ENCODE peak calls at places on chromosomes 13 and 19, in six cellular contexts. Y is cardiac muscle cell; E is CD8-positive, alpha-beta T cell; R is gastrocnemius medialis; X is fibroblast of lung; M is lower lobe of right lung. Q is an unnamed sample.

GRCh38 chr13:49731766-49732165 is 40.5 kb upstream of the EBPL start:
- DNase-seq in Y (no peak), E (no peak), R (no peak), X (peak), M (no peak), Q (no peak)

GRCh38 chr13:19596960-19597361 is 35.6 kb upstream of the TPTE2 start:
- DNase-seq in Y (no peak), E (no peak), R (no peak), X (peak), M (no peak), Q (peak)

GRCh38 chr19:4077011-4077382 is 10.3 kb upstream of the ZBTB7A start:
- DNase-seq in Y (no peak), E (no peak), R (no peak), X (no peak), M (no peak), Q (no peak)

GRCh38 chr19:19257836-19258588 is 15.1 kb downstream of the TM6SF2 start:
- DNase-seq in Y (no peak), E (no peak), R (no peak), X (no peak), M (no peak), Q (no peak)

GRCh38 chr13:37011002-37011401 is 10.4 kb downstream of the EXOSC8 start:
- DNase-seq in Y (no peak), E (no peak), R (no peak), X (peak), M (no peak), Q (no peak)

GRCh38 chr19:15464394-15465385 is at the start of gene RASAL3:
- DNase-seq in Y (no peak), E (peak), R (peak), X (no peak), M (peak), Q (no peak)

GRCh38 chr13:79589605-79590511 is 108.9 kb downstream of the NDFIP2 start:
- DNase-seq in Y (no peak), E (no peak), R (no peak), X (no peak), M (no peak), Q (no peak)

GRCh38 chr13:31461923-31462322 is 262.1 kb downstream of the B3GLCT start:
- DNase-seq in Y (no peak), E (no peak), R (no peak), X (no peak), M (no peak), Q (no peak)

GRCh38 chr13:43300817-43301216 is 277.4 kb downstream of the DNAJC15 start:
- DNase-seq in Y (no peak), E (no peak), R (no peak), X (peak), M (no peak), Q (no peak)

DNA sequence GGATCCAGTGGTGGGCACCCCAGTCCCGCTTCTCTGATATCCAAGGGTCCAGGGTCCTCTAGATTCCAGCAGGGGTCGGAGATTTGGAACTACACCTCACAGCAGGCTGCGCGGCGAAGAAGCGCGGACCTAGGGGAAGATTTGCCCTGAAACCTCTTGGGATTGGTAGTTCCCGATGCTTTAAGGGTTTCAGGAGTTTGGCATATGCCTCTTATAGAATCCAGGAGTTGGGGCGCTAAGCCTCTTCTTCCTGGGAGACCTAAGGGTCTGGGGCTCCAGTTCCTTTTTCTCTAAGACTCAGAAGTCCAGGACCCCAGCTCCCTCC is 349 bp downstream of the BCL2L12 start:
- DNase-seq in Y (no peak), E (no peak), R (no peak), X (no peak), M (no peak), Q (no peak)
- TF ChIP-seq CTCF in Y (no peak), E (no peak), R (no peak), X (no peak), M (no peak), Q (no peak)

GRCh38 chr19:10421981-10422461 is 1.7 kb downstream of the PDE4A start:
- DNase-seq in Y (no peak), E (no peak), R (no peak), X (no peak), M (no peak), Q (no peak)

GRCh38 chr19:10421240-10421948 is 1.1 kb downstream of the PDE4A start:
- DNase-seq in Y (no peak), E (no peak), R (no peak), X (no peak), M (no peak), Q (no peak)

GRCh38 chr19:10419200-10419645 is 1.1 kb upstream of the PDE4A start:
- DNase-seq in Y (no peak), E (no peak), R (no peak), X (peak), M (no peak), Q (no peak)

GRCh38 chr19:10419646-10420443 is 493 bp upstream of the PDE4A start:
- DNase-seq in Y (peak), E (no peak), R (no peak), X (peak), M (no peak), Q (no peak)

DNA sequence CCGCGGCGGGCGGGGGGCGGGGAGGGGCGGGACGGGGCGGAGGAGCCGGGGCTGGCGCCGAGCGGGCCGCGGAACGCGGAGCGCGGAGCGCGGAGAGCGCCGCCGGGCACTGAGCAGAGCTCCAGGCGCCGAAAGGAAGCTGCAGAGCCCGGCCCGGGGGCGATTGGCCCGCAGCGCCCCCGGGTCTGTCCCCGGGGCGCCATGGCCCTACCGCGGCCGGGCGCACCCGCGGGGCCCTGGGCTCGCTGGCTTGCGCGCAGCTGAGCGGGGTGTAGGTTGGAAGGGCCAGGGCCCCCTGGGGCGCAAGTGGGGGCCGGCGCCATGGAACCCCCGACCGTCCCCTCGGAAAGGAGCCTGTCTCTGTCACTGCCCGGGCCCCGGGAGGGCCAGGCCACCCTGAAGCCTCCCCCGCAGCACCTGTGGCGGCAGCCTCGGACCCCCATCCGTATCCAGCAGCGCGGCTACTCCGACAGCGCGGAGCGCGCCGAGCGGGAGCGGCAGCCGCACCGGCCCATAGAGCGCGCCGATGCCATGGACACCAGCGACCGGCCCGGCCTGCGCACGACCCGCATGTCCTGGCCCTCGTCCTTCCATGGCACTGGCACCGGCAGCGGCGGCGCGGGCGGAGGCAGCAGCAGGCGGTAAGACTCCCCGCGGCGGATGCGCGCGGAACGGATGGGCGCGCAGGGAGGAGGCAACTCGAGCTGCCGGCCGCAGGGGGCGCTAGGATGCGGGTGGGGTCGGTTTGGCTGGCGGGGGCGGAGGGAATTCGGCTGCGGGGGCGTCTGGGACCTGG is at the start of gene PDE4A:
- DNase-seq in Y (peak), E (no peak), R (no peak), X (peak), M (no peak), Q (no peak)
- TF ChIP-seq CTCF in Y (peak), E (peak), R (no peak), X (peak), M (peak), Q (peak)

GRCh38 chr13:21338156-21338555 is 120.9 kb downstream of the ZDHHC20 start:
- DNase-seq in Y (no peak), E (no peak), R (no peak), X (no peak), M (no peak), Q (no peak)
- TF ChIP-seq CTCF in Y (no peak), E (no peak), R (no peak), X (no peak), M (no peak), Q (peak)

GRCh38 chr19:52566121-52566520 is 4.0 kb upstream of the ZNF701 start:
- DNase-seq in Y (no peak), E (no peak), R (no peak), X (no peak), M (no peak), Q (no peak)

GRCh38 chr19:52567921-52568320 is 2.2 kb upstream of the ZNF701 start:
- DNase-seq in Y (no peak), E (no peak), R (no peak), X (no peak), M (no peak), Q (no peak)

GRCh38 chr19:52566588-52566987 is 3.5 kb upstream of the ZNF701 start:
- DNase-seq in Y (no peak), E (no peak), R (no peak), X (peak), M (no peak), Q (no peak)

DNA sequence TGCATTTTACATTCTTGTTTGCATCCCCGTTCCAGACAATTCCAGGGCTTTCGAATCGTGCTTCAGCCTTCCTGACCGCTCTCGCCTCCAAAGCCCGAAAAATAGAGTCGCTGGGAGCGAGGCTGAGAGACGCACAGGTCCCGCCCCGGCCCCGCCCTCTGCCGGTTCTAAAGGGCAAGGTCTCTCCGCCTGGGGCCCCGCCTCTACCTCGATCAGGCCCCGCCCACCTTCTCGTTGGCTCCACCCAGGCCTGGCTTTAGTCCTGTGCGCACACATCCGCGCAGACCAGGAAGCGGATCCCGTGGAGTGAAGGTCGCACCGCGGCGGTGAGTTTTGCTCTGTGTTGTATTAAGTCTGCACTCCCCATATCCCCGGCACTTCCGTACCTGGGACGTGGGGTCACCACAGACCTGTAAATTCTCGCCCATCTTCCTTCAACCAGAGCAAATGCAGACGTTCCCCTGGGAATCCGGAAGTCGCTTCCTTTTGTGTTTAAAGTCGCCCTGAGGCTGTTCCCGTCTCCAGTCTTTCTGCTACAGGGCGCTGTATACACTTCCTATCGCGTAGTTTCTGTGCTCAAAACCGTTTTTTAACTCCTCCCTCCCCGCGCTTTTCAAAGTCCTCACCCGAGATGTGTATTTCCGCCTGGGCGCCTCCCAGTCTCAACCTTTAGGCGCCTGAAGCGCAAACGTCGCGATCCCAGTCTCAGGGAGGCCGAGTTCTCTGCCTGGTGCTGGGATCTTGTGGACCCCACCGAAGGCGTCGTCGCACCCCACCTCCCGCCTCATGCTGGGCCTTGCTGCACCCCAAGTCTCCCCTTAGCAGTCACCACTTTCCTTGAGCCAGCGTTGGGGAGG is at the start of gene ZNF701:
- DNase-seq in Y (peak), E (peak), R (peak), X (peak), M (peak), Q (peak)
- TF ChIP-seq CTCF in Y (peak), E (peak), R (peak), X (no peak), M (peak), Q (peak)

GRCh38 chr19:12782424-12783225 is 7.3 kb upstream of the HOOK2 start:
- DNase-seq in Y (peak), E (peak), R (peak), X (peak), M (peak), Q (no peak)
- TF ChIP-seq CTCF in Y (no peak), E (no peak), R (no peak), X (no peak), M (peak), Q (no peak)

DNA sequence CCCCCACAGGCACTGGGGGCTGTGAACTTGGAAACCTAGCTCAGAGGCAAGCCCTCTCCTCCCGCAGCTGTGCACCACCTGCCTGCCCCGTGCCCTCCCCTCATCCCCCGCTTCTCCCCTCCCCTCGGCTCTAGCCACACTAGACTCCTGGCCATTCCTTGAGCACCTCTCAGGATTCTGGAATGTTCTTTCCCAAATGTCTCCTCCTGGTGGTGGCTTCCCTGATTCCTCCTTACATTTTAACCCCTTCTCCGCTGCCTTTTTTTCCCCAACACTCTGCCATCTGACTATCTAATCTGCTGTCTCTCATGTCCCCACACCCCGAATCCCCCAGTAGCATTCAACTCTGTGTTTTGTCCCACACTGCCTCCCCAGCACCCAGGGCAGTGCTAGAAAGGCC is 6.7 kb downstream of the NANOS3 start:
- DNase-seq in Y (no peak), E (no peak), R (no peak), X (no peak), M (no peak), Q (no peak)
- TF ChIP-seq CTCF in Y (peak), E (no peak), R (no peak), X (no peak), M (no peak), Q (peak)

Q was measured in kidney epithelial cell.